ENCODE peak calls at places on chromosomes 13 and 19, in four cellular contexts. A, S, B and H are unnamed samples. For H3K36me3, the result is how much of the 10 kb centered on the place peaks cover.

GRCh38 chr13:64928704-64929499 is 2301.2 kb downstream of the PCDH9 start:
- DNase-seq in A (no peak), S (no peak), B (peak), H (no peak)

GRCh38 chr13:27024062-27024461 is 147.5 kb downstream of the USP12 start:
- DNase-seq in A (no peak), S (no peak), B (no peak), H (no peak)

GRCh38 chr13:41696163-41697003 is 239.0 kb downstream of the RGCC start:
- DNase-seq in A (no peak), S (no peak), B (peak), H (no peak)

GRCh38 chr13:30091035-30091434 is 216.3 kb downstream of the KATNAL1 start:
- DNase-seq in A (no peak), S (no peak), B (no peak), H (no peak)

GRCh38 chr13:100491164-100491847 is 97.3 kb downstream of the GGACT start:
- DNase-seq in A (no peak), S (peak), B (peak), H (no peak)

GRCh38 chr19:18469245-18470107 is 31.5 kb upstream of the ISYNA1 start:
- DNase-seq in A (peak), S (peak), B (peak), H (no peak)

GRCh38 chr19:13894552-13894951 is 11.4 kb downstream of the BRME1 start:
- DNase-seq in A (no peak), S (no peak), B (no peak), H (no peak)

GRCh38 chr19:23283925-23284324 is 33.7 kb upstream of the ZNF724 start:
- DNase-seq in A (peak), S (peak), B (peak), H (peak)

GRCh38 chr19:40415799-40416198 is 2.6 kb upstream of the PRX start:
- DNase-seq in A (no peak), S (no peak), B (no peak), H (no peak)

GRCh38 chr13:44660050-44660449 is 83.9 kb upstream of the TSC22D1 start:
- DNase-seq in A (no peak), S (no peak), B (no peak), H (no peak)

GRCh38 chr13:42992585-42993122 is 613 bp upstream of the EPSTI1 start:
- DNase-seq in A (no peak), S (no peak), B (no peak), H (no peak)

GRCh38 chr13:50365300-50365682 is 350.0 kb downstream of the KCNRG start:
- DNase-seq in A (no peak), S (no peak), B (no peak), H (no peak)

GRCh38 chr13:48533986-48534600 is 1.2 kb upstream of the RCBTB2 start:
- DNase-seq in A (no peak), S (no peak), B (no peak), H (no peak)

GRCh38 chr13:109447667-109448066 is 338.7 kb downstream of the IRS2 start:
- DNase-seq in A (no peak), S (no peak), B (no peak), H (no peak)

GRCh38 chr13:35690546-35690945 is 214.1 kb upstream of the MAB21L1 start:
- DNase-seq in A (no peak), S (no peak), B (peak), H (no peak)

GRCh38 chr13:61695147-61695546 is 279.5 kb upstream of the PCDH20 start:
- DNase-seq in A (no peak), S (no peak), B (no peak), H (no peak)

GRCh38 chr13:109816979-109817275 is 30.5 kb upstream of the IRS2 start:
- DNase-seq in A (no peak), S (no peak), B (peak), H (no peak)

GRCh38 chr19:37980419-37980975 is 73.5 kb downstream of the SIPA1L3 start:
- DNase-seq in A (no peak), S (no peak), B (no peak), H (peak)

GRCh38 chr19:33171222-33171795 is 22.8 kb upstream of the LRP3 start:
- DNase-seq in A (no peak), S (no peak), B (no peak), H (no peak)

GRCh38 chr19:33171916-33172359 is 22.2 kb upstream of the LRP3 start:
- DNase-seq in A (no peak), S (no peak), B (peak), H (no peak)

GRCh38 chr19:33168528-33168927 is 25.6 kb upstream of the LRP3 start:
- DNase-seq in A (no peak), S (no peak), B (no peak), H (no peak)

DNA sequence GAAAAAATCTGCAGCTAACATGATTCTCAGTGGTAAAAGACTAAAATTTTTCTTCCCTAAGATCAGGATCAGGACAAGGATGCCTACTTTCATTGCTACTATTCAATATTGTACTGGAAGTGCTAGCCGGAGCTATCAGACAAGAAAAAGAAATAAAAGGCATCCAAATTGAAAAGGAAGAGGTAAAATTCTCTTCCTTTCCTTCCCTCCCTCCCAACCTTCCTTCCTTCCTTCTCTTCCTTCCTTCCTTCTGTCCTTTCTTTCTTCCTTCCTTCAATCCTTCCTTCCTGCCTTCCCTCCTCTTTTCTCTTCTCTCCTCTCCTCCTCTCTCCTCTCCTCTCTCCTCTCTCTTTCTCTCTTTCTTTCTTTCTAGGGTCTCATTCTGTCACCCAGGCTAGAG is 26.7 kb upstream of the LRP3 start:
- DNase-seq in A (no peak), S (no peak), B (no peak), H (no peak)
- H3K36me3 ChIP-seq in A (under half), S (under half), B (under half), H (under half)

DNA sequence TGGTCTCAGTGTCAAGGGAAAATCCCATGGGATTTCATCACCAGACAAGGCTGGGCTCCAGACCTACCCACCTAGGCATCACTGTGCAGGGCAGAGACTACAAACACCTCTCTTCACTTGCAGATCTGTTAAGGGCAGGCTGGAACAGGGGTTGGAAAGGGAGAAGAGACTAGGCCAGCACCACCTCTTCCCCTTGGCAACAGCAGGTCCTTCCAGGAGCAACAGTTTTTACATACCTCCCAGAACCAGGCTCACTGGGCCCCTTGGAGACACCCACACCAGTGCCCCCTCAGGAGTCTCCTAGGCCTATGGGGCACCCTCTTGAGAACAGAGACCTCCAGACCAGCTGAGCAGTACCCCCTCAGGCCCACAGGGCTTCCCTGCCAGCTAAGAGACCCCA is 2.5 kb upstream of the UBE2M start:
- DNase-seq in A (no peak), S (no peak), B (no peak), H (no peak)
- TF ChIP-seq CTCF in A (no peak), S (no peak), B (no peak), H (no peak)

DNA sequence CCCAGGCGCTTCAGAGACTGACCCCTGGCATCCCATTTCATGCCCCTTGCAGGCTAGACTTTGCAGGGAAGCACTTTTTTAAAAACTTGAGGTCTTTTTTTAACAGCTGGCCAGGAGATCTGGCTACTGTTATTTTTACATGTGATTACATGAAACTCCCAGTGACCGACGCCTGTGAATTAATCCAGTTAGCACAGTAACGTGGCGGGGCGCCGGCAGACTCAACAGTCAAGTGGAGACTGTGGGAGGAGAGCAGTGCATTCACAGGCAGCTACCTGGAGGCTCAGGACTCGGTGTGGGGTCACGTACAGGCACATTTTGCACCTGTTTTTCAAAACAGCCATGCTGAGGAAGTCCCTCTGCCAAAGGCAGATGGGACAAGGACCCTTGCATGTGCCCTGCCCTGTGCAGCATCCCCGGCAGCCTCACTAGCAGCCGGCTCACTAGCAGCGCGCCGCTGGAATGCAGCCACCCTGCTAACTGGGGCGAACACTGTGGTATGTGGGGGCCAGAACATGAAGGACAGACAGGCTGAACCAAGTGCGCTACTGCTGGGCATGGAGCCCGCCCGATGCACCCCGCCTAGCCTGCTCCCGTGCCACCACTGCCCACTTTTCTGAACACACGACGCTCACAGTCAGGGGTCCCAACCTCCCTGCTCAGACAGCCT is 18.7 kb downstream of the CAPS start:
- DNase-seq in A (no peak), S (no peak), B (no peak), H (no peak)
- H3K36me3 ChIP-seq in A (under half), S (half or more), B (half or more), H (under half)

GRCh38 chr13:113124211-113125025 is 1.8 kb downstream of the F10 start:
- DNase-seq in A (no peak), S (no peak), B (no peak), H (no peak)

GRCh38 chr13:113121183-113121927 is 1.2 kb upstream of the F10 start:
- DNase-seq in A (no peak), S (no peak), B (no peak), H (peak)

GRCh38 chr13:113121928-113122420 is 625 bp upstream of the F10 start:
- DNase-seq in A (no peak), S (no peak), B (no peak), H (no peak)

GRCh38 chr13:113122571-113123225 is at the start of gene F10:
- DNase-seq in A (peak), S (peak), B (peak), H (peak)

DNA sequence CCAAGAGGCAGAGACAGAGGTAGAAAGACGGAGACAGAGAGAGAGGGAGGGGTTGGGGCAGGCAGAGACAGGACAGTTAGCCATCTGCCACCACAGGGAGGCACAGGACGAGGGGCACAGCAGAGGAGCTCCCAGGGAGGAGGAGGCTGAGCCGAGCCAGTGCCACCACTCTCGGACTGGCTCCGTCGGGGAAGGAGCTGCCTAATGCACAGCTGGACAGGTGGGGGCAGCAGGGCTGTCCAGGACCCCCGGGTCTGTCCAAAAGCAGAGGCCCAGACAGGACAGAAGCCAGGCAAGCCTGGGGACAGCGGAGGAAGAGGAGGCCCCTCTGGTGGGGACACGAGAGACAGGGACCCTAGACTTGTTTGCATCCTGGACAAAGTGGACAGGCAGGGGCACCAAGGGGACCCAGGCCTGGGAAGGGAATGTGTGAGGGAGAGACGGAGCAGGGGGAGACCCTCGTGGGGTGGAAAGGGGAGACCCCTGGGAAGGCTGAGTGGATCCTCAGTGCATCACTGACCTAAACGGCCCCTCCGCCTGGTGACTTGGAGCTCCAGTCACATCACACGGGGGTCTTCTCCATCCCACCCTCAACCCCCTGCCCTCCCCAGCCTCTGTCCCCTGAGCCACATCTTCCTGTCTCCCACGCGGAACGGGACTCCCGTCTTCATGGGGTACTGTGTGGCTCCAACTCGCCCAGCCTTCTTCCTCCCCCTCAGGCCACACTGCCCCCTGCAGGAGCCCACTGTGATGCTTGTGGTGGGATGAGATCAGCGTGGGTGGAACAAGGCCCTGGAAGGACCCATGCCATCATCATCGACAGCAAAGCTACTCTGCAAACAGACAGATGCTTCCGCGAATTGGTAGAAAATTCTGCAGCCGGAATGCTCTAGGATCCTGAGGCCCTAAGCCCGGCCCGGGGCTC is 889 bp downstream of the F10 start:
- DNase-seq in A (no peak), S (no peak), B (no peak), H (no peak)
- TF ChIP-seq CTCF in A (no peak), S (no peak), B (peak), H (no peak)

GRCh38 chr19:1978346-1978894 is 37.1 kb downstream of the BTBD2 start:
- DNase-seq in A (no peak), S (no peak), B (no peak), H (no peak)
- H3K36me3 ChIP-seq in A (under half), S (under half), B (under half), H (half or more)